ENCODE peak calls at places on chromosome 20, in ten cellular contexts. G is fibroblast of the aortic adventitia, M is OCI-LY7, K is RKO, R is OCI-M1, J is Caki2, F is cardiac fibroblast, D is ascending aorta, A is astrocyte of the cerebellum, C is amniotic epithelial cell. S is an unnamed sample.

GRCh38 chr20:14919473-14920157 is 582.2 kb upstream of the FLRT3 start:
- DNase-seq in F (no peak), J (peak; percentile 38), G (no peak), M (no peak), R (no peak), D (no peak), A (no peak), K (no peak), C (no peak), S (no peak)

GRCh38 chr20:62370115-62370806 is 3.1 kb upstream of the LAMA5 start:
- DNase-seq in A (peak; percentile 84), J (peak; percentile 72), D (no peak), M (no peak), K (peak; percentile 43), G (peak; percentile 83), C (peak; percentile 84), R (no peak), F (peak; percentile 80), S (no peak)

GRCh38 chr20:64188682-64189529 is 24.7 kb downstream of the MYT1 start:
- DNase-seq in G (peak; percentile 25), A (no peak), K (no peak), J (peak; percentile 94), C (peak; percentile 68), M (no peak), F (peak; percentile 68), D (no peak), R (no peak), S (no peak)

GRCh38 chr20:15656124-15656523 is 917.1 kb downstream of the KIF16B start:
- DNase-seq in D (no peak), K (no peak), C (no peak), J (no peak), G (no peak), R (no peak), F (no peak), M (no peak), A (no peak), S (no peak)

GRCh38 chr20:22619272-22619671 is 34.9 kb upstream of the FOXA2 start:
- DNase-seq in J (no peak), D (no peak), R (no peak), C (no peak), A (no peak), M (no peak), G (no peak), K (no peak), F (no peak), S (no peak)

GRCh38 chr20:991850-992249 is 10.3 kb downstream of the RSPO4 start:
- DNase-seq in M (peak; percentile 8), F (no peak), D (no peak), J (no peak), G (no peak), R (no peak), C (no peak), K (no peak), A (no peak), S (no peak)

GRCh38 chr20:24896984-24897383 is 52.1 kb upstream of the CST7 start:
- DNase-seq in G (no peak), D (no peak), J (no peak), C (no peak), M (no peak), A (no peak), F (no peak), K (no peak), R (no peak), S (no peak)

GRCh38 chr20:51531141-51531710 is 11.3 kb downstream of the NFATC2 start:
- DNase-seq in F (no peak), G (no peak), J (no peak), A (no peak), M (no peak), K (no peak), D (peak; percentile 61), R (no peak), C (peak; percentile 33), S (no peak)

GRCh38 chr20:23441850-23442313 is 2.4 kb downstream of the CSTL1 start:
- DNase-seq in F (peak; percentile 85), J (peak; percentile 52), G (peak; percentile 80), C (peak; percentile 70), M (peak; percentile 74), D (peak; percentile 79), K (peak; percentile 80), A (peak; percentile 60), R (peak; percentile 84), S (peak; percentile 43)

GRCh38 chr20:20487811-20488210 is 119.9 kb downstream of the INSM1 start:
- DNase-seq in A (peak; percentile 47), G (no peak), R (no peak), J (no peak), M (no peak), K (no peak), F (no peak), C (no peak), D (no peak), S (no peak)

GRCh38 chr20:9981834-9982233 is 53.0 kb upstream of the ANKEF1 start:
- DNase-seq in D (no peak), F (peak; percentile 22), K (peak; percentile 20), A (no peak), G (no peak), C (peak; percentile 52), M (no peak), J (no peak), R (no peak), S (no peak)

GRCh38 chr20:17611290-17611539 is 41.3 kb downstream of the DSTN start:
- DNase-seq in J (no peak), F (peak; percentile 39), A (no peak), K (no peak), G (no peak), M (no peak), C (no peak), R (no peak), D (no peak), S (no peak)

GRCh38 chr20:36050436-36051317 is 82.3 kb downstream of the CNBD2 start:
- DNase-seq in A (peak; percentile 54), M (peak; percentile 95), G (peak; percentile 85), R (peak; percentile 92), K (peak; percentile 94), J (peak; percentile 82), F (peak; percentile 90), D (peak; percentile 93), C (peak; percentile 85), S (peak; percentile 88)

GRCh38 chr20:19210426-19211155 is 1.9 kb upstream of the SLC24A3 start:
- DNase-seq in C (peak; percentile 60), M (no peak), F (peak; percentile 42), G (peak; percentile 16), K (no peak), A (no peak), R (peak; percentile 44), J (no peak), D (no peak), S (peak; percentile 18)

GRCh38 chr20:20737158-20737557 is 24.7 kb upstream of the RALGAPA2 start:
- DNase-seq in G (no peak), A (no peak), D (no peak), J (no peak), M (no peak), K (no peak), F (no peak), C (no peak), R (no peak), S (no peak)

GRCh38 chr20:44038681-44039123 is 124.0 kb downstream of the TOX2 start:
- DNase-seq in M (no peak), F (no peak), D (no peak), R (no peak), K (no peak), J (no peak), C (no peak), A (no peak), G (no peak), S (peak; percentile 91)

GRCh38 chr20:59564943-59565342 is 39.4 kb upstream of the PHACTR3 start:
- DNase-seq in J (no peak), A (no peak), G (no peak), R (no peak), K (no peak), F (no peak), M (no peak), C (no peak), D (no peak), S (no peak)

GRCh38 chr20:20340443-20340842 is 27.5 kb upstream of the INSM1 start:
- DNase-seq in K (no peak), R (no peak), M (no peak), G (no peak), D (no peak), J (no peak), F (no peak), A (no peak), C (no peak), S (no peak)

GRCh38 chr20:19347943-19348456 is 135.6 kb downstream of the SLC24A3 start:
- DNase-seq in R (no peak), A (no peak), F (no peak), C (no peak), M (no peak), D (no peak), G (no peak), J (no peak), K (no peak), S (no peak)

GRCh38 chr20:2978519-2978918 is 64.9 kb upstream of the GNRH2 start:
- DNase-seq in K (no peak), M (no peak), R (no peak), C (no peak), D (no peak), A (no peak), F (no peak), G (no peak), J (no peak), S (no peak)

GRCh38 chr20:52172392-52173047 is 19.1 kb downstream of the ZFP64 start:
- DNase-seq in C (no peak), K (no peak), M (no peak), R (no peak), F (no peak), G (no peak), A (no peak), D (no peak), J (no peak), S (no peak)

GRCh38 chr20:10619427-10619826 is 54.4 kb downstream of the JAG1 start:
- DNase-seq in R (no peak), C (peak; percentile 90), D (no peak), F (peak; percentile 90), J (peak; percentile 74), M (no peak), K (peak; percentile 37), A (peak; percentile 91), G (peak; percentile 96), S (no peak)

GRCh38 chr20:1469306-1469905 is 2.8 kb upstream of the NSFL1C start:
- DNase-seq in R (no peak), A (no peak), K (no peak), J (no peak), F (no peak), C (no peak), G (no peak), D (no peak), M (no peak), S (no peak)

GRCh38 chr20:9172908-9173307 is 104.0 kb downstream of the PLCB4 start:
- DNase-seq in R (peak; percentile 35), F (peak; percentile 3), J (no peak), D (no peak), C (peak; percentile 13), K (no peak), M (no peak), G (peak; percentile 22), A (peak; percentile 54), S (no peak)

GRCh38 chr20:51014797-51015722 is 7.8 kb downstream of the KCNG1 start:
- DNase-seq in D (no peak), A (peak; percentile 57), J (peak; percentile 58), M (peak; percentile 36), K (peak; percentile 71), C (peak; percentile 53), F (peak; percentile 71), G (peak; percentile 67), R (peak; percentile 55), S (no peak)

GRCh38 chr20:33352258-33353012 is 48.9 kb downstream of the CDK5RAP1 start:
- DNase-seq in G (no peak), F (no peak), J (no peak), M (no peak), D (no peak), A (no peak), K (no peak), R (no peak), C (no peak), S (no peak)

GRCh38 chr20:63858393-63859165 is 2.7 kb upstream of the ABHD16B start:
- DNase-seq in M (peak; percentile 34), K (peak; percentile 44), F (peak; percentile 87), D (no peak), R (peak; percentile 58), C (peak; percentile 59), J (no peak), G (no peak), A (no peak), S (no peak)

GRCh38 chr20:58592076-58592695 is 58.9 kb upstream of the STX16 start:
- DNase-seq in G (no peak), D (no peak), C (no peak), J (no peak), F (no peak), K (no peak), M (no peak), R (no peak), A (no peak), S (no peak)